ENCODE peak calls at places on chromosomes 11 and 22, in six cellular contexts. R, F, B, Z, S and H are unnamed samples.

GRCh38 chr11:8079111-8079675 is 1.8 kb upstream of the TUB start:
- DNase-seq in R (no peak), F (no peak), B (no peak), Z (peak), S (no peak), H (no peak)

GRCh38 chr11:62018978-62019664 is 51.7 kb upstream of the FTH1 start:
- DNase-seq in R (no peak), F (no peak), B (no peak), Z (no peak), S (no peak), H (no peak)

GRCh38 chr22:44037519-44038370 is 13.6 kb downstream of the PARVB start:
- DNase-seq in R (no peak), F (peak), B (no peak), Z (no peak), S (peak), H (peak)

GRCh38 chr22:37175414-37176144 is 12.5 kb downstream of the C1QTNF6 start:
- DNase-seq in R (no peak), F (no peak), B (peak), Z (no peak), S (no peak), H (no peak)

GRCh38 chr11:33040127-33040861 is 922 bp downstream of the TCP11L1 start:
- DNase-seq in R (peak), F (no peak), B (peak), Z (peak), S (peak), H (no peak)

GRCh38 chr11:6061475-6061874 is 30.9 kb upstream of the OR56A1 start:
- DNase-seq in R (no peak), F (no peak), B (no peak), Z (no peak), S (no peak), H (no peak)

GRCh38 chr11:64447717-64448598 is 89.0 kb downstream of the RPS6KA4 start:
- DNase-seq in R (peak), F (peak), B (no peak), Z (no peak), S (peak), H (peak)

GRCh38 chr11:68297812-68298658 is 14.4 kb upstream of the LRP5 start:
- DNase-seq in R (peak), F (peak), B (peak), Z (peak), S (peak), H (peak)

GRCh38 chr11:12702999-12703453 is 28.8 kb downstream of the TEAD1 start:
- DNase-seq in R (no peak), F (no peak), B (no peak), Z (no peak), S (peak), H (no peak)

GRCh38 chr11:125387991-125388390 is 108.1 kb downstream of the FEZ1 start:
- DNase-seq in R (no peak), F (no peak), B (no peak), Z (no peak), S (no peak), H (no peak)

GRCh38 chr11:46309669-46310288 is 32.3 kb downstream of the CREB3L1 start:
- DNase-seq in R (peak), F (no peak), B (no peak), Z (no peak), S (no peak), H (no peak)

GRCh38 chr22:37575490-37576003 is 4.3 kb downstream of the LGALS2 start:
- DNase-seq in R (no peak), F (no peak), B (no peak), Z (no peak), S (no peak), H (no peak)